ENCODE peak calls at places on chromosomes 1 and 21, in seven cellular contexts. L is effector memory CD8-positive, alpha-beta T cell; N is astrocyte of the cerebellum; Z is DMS153; M is retina; B is KBM-7; T is stimulated activated CD8-positive, alpha-beta memory T cell treated with anti-CD3 and anti-CD28 coated beads, Interleukin-15, amount 100 ng/mL, for 24 hours. F is an unnamed sample.

GRCh38 chr1:152585586-152585985 is 5.3 kb upstream of the LCE3D start:
- DNase-seq in Z (no peak), M (no peak), B (no peak), L (no peak), N (no peak), T (no peak), F (no peak)

GRCh38 chr1:39639333-39640130 is at the start of gene HEYL:
- DNase-seq in N (no peak), L (peak; percentile 6), Z (peak; percentile 87), T (peak; percentile 65), M (peak; percentile 82), B (peak; percentile 82), F (no peak)

GRCh38 chr1:220691039-220691684 is 999 bp downstream of the C1orf115 start:
- DNase-seq in L (no peak), T (no peak), N (no peak), B (no peak), Z (no peak), M (peak; percentile 25), F (no peak)

GRCh38 chr21:39720126-39720778 is 24.7 kb upstream of the IGSF5 start:
- DNase-seq in N (no peak), L (no peak), M (no peak), B (no peak), T (no peak), Z (no peak), F (no peak)

GRCh38 chr1:232511172-232511571 is 118.8 kb downstream of the SIPA1L2 start:
- DNase-seq in T (no peak), B (no peak), L (no peak), M (no peak), N (no peak), Z (no peak), F (no peak)

GRCh38 chr1:94947453-94947852 is 20.5 kb upstream of the CNN3 start:
- DNase-seq in Z (no peak), M (no peak), T (no peak), B (no peak), N (peak; percentile 55), L (no peak), F (no peak)

GRCh38 chr1:21045351-21045750 is 131.3 kb downstream of the EIF4G3 start:
- DNase-seq in M (no peak), B (no peak), Z (no peak), N (no peak), L (no peak), T (no peak), F (no peak)

GRCh38 chr1:98388431-98388830 is 273.1 kb upstream of the SNX7 start:
- DNase-seq in B (no peak), N (peak; percentile 80), Z (no peak), T (no peak), L (peak; percentile 12), M (no peak), F (no peak)

GRCh38 chr1:100036718-100037664 is 67.2 kb downstream of the SLC35A3 start:
- DNase-seq in Z (no peak), N (no peak), B (peak; percentile 53), T (no peak), L (no peak), M (no peak), F (peak; percentile 16)

GRCh38 chr1:18549896-18550295 is 69.2 kb downstream of the KLHDC7A start:
- DNase-seq in M (no peak), Z (no peak), T (no peak), B (no peak), N (no peak), L (no peak), F (no peak)

GRCh38 chr1:11176081-11176706 is 13.0 kb upstream of the ANGPTL7 start:
- DNase-seq in B (no peak), T (no peak), L (no peak), M (no peak), N (no peak), Z (no peak), F (no peak)

F was measured in B cell.